ENCODE peak calls at places on chromosomes 6 and 20, in ten cellular contexts. B, A, V, U, T, D, L, S, F and X are unnamed samples.

GRCh38 chr6:137589067-137589848 is 95.1 kb upstream of the OLIG3 start:
- DNase-seq in B (peak), A (peak), V (peak), U (no peak), T (peak), D (peak), L (peak), S (no peak), F (no peak), X (peak)

GRCh38 chr20:20065366-20065765 is 13.0 kb downstream of the CFAP61 start:
- DNase-seq in B (no peak), A (no peak), V (no peak), U (no peak), T (no peak), D (no peak), L (no peak), S (no peak), F (no peak), X (no peak)

GRCh38 chr6:33172307-33173227 is 19.7 kb downstream of the COL11A2 start:
- DNase-seq in B (no peak), A (peak), V (peak), U (no peak), T (no peak), D (peak), L (no peak), S (no peak), F (no peak), X (no peak)

GRCh38 chr6:129485746-129486145 is 224.2 kb downstream of the ARHGAP18 start:
- DNase-seq in B (no peak), A (no peak), V (no peak), U (no peak), T (no peak), D (no peak), L (no peak), S (no peak), F (no peak), X (no peak)

GRCh38 chr6:105994522-105995402 is 91.4 kb upstream of the PRDM1 start:
- DNase-seq in B (peak), A (peak), V (peak), U (peak), T (no peak), D (peak), L (peak), S (no peak), F (no peak), X (peak)

GRCh38 chr6:61210549-61210948 is 1075.5 kb downstream of the KHDRBS2 start:
- DNase-seq in B (no peak), A (no peak), V (no peak), U (no peak), T (no peak), D (no peak), L (no peak), S (no peak), F (no peak), X (no peak)

GRCh38 chr6:14822012-14822553 is 423.8 kb upstream of the JARID2 start:
- DNase-seq in B (no peak), A (no peak), V (no peak), U (no peak), T (no peak), D (no peak), L (no peak), S (no peak), F (no peak), X (no peak)

GRCh38 chr6:137291441-137291840 is 72.3 kb upstream of the IFNGR1 start:
- DNase-seq in B (no peak), A (peak), V (peak), U (no peak), T (no peak), D (no peak), L (no peak), S (no peak), F (no peak), X (peak)

GRCh38 chr20:10857362-10858070 is 183.7 kb upstream of the JAG1 start:
- DNase-seq in B (no peak), A (peak), V (peak), U (no peak), T (no peak), D (no peak), L (no peak), S (no peak), F (peak), X (no peak)

GRCh38 chr6:45532626-45533258 is 155.0 kb upstream of the SUPT3H start:
- DNase-seq in B (no peak), A (peak), V (peak), U (no peak), T (no peak), D (no peak), L (no peak), S (no peak), F (no peak), X (no peak)

GRCh38 chr6:33950891-33951889 is 147.4 kb upstream of the MLN start:
- DNase-seq in B (no peak), A (no peak), V (no peak), U (peak), T (no peak), D (no peak), L (no peak), S (no peak), F (no peak), X (no peak)

GRCh38 chr6:35318200-35318844 is 20.7 kb downstream of the DEF6 start:
- DNase-seq in B (no peak), A (peak), V (peak), U (peak), T (peak), D (peak), L (peak), S (peak), F (peak), X (peak)

GRCh38 chr6:128806274-128806673 is 76.7 kb upstream of the LAMA2 start:
- DNase-seq in B (no peak), A (peak), V (no peak), U (no peak), T (no peak), D (no peak), L (no peak), S (no peak), F (no peak), X (no peak)

GRCh38 chr6:158608221-158608620 is 36.3 kb downstream of the DYNLT1 start:
- DNase-seq in B (no peak), A (no peak), V (no peak), U (no peak), T (no peak), D (no peak), L (no peak), S (no peak), F (no peak), X (no peak)

GRCh38 chr6:149231786-149232185 is 85.7 kb upstream of the TAB2 start:
- DNase-seq in B (no peak), A (peak), V (no peak), U (no peak), T (no peak), D (no peak), L (no peak), S (no peak), F (no peak), X (no peak)

GRCh38 chr20:44730441-44730840 is 15.2 kb upstream of the KCNK15 start:
- DNase-seq in B (no peak), A (peak), V (peak), U (no peak), T (no peak), D (no peak), L (no peak), S (no peak), F (no peak), X (no peak)

GRCh38 chr6:158002951-158003853 is 21.5 kb downstream of the SYNJ2 start:
- DNase-seq in B (no peak), A (peak), V (peak), U (no peak), T (no peak), D (no peak), L (no peak), S (peak), F (no peak), X (no peak)

GRCh38 chr6:106318851-106319250 is 6.7 kb downstream of the ATG5 start:
- DNase-seq in B (no peak), A (no peak), V (no peak), U (no peak), T (no peak), D (no peak), L (no peak), S (no peak), F (no peak), X (no peak)

GRCh38 chr6:110826236-110827129 is 11.2 kb upstream of the CDK19 start:
- DNase-seq in B (no peak), A (no peak), V (no peak), U (no peak), T (no peak), D (no peak), L (no peak), S (no peak), F (no peak), X (no peak)

GRCh38 chr20:23242556-23243180 is 107.9 kb upstream of the NXT1 start:
- DNase-seq in B (no peak), A (no peak), V (no peak), U (no peak), T (no peak), D (no peak), L (no peak), S (no peak), F (no peak), X (no peak)

GRCh38 chr20:63556873-63557478 is 3.0 kb downstream of the FNDC11 start:
- DNase-seq in B (no peak), A (no peak), V (no peak), U (no peak), T (no peak), D (no peak), L (no peak), S (no peak), F (no peak), X (no peak)

GRCh38 chr6:170294813-170295518 is 4.1 kb upstream of the DLL1 start:
- DNase-seq in B (no peak), A (no peak), V (no peak), U (no peak), T (no peak), D (no peak), L (no peak), S (no peak), F (no peak), X (no peak)

GRCh38 chr6:127566671-127567070 is 10.3 kb upstream of the C6orf58 start:
- DNase-seq in B (no peak), A (no peak), V (no peak), U (no peak), T (no peak), D (no peak), L (no peak), S (no peak), F (no peak), X (no peak)

GRCh38 chr6:104019075-104019474 is 840.6 kb downstream of the HACE1 start:
- DNase-seq in B (no peak), A (no peak), V (no peak), U (no peak), T (no peak), D (no peak), L (no peak), S (no peak), F (no peak), X (no peak)

GRCh38 chr20:42123981-42124473 is 505.9 kb upstream of the CHD6 start:
- DNase-seq in B (no peak), A (no peak), V (no peak), U (no peak), T (no peak), D (no peak), L (no peak), S (no peak), F (no peak), X (no peak)

GRCh38 chr6:42118162-42119001 is 24.0 kb downstream of the C6orf132 start:
- DNase-seq in B (no peak), A (peak), V (no peak), U (no peak), T (no peak), D (no peak), L (peak), S (no peak), F (peak), X (peak)

GRCh38 chr6:40719671-40720374 is 132.7 kb upstream of the LRFN2 start:
- DNase-seq in B (no peak), A (peak), V (peak), U (no peak), T (no peak), D (peak), L (no peak), S (no peak), F (no peak), X (no peak)

GRCh38 chr20:53749499-53749898 is 155.9 kb upstream of the ZNF217 start:
- DNase-seq in B (no peak), A (no peak), V (no peak), U (no peak), T (no peak), D (no peak), L (no peak), S (no peak), F (no peak), X (no peak)

GRCh38 chr20:9015984-9016324 is 52.9 kb upstream of the PLCB4 start:
- DNase-seq in B (no peak), A (peak), V (no peak), U (no peak), T (no peak), D (no peak), L (no peak), S (no peak), F (no peak), X (no peak)

GRCh38 chr6:134436950-134437349 is 119.0 kb upstream of the SGK1 start:
- DNase-seq in B (no peak), A (peak), V (no peak), U (no peak), T (no peak), D (no peak), L (no peak), S (no peak), F (no peak), X (no peak)

GRCh38 chr20:22453244-22454080 is 130.9 kb downstream of the FOXA2 start:
- DNase-seq in B (no peak), A (peak), V (no peak), U (no peak), T (no peak), D (no peak), L (no peak), S (no peak), F (peak), X (peak)

GRCh38 chr6:127202676-127203075 is 64.0 kb upstream of the RNF146 start:
- DNase-seq in B (no peak), A (no peak), V (no peak), U (no peak), T (no peak), D (no peak), L (no peak), S (no peak), F (no peak), X (no peak)

GRCh38 chr20:7849675-7850074 is 90.6 kb downstream of the HAO1 start:
- DNase-seq in B (no peak), A (no peak), V (no peak), U (no peak), T (no peak), D (no peak), L (no peak), S (no peak), F (no peak), X (no peak)

GRCh38 chr6:169568314-169569087 is 133.3 kb downstream of the WDR27 start:
- DNase-seq in B (no peak), A (no peak), V (no peak), U (no peak), T (no peak), D (no peak), L (no peak), S (no peak), F (no peak), X (no peak)

GRCh38 chr20:25197173-25197869 is 1.8 kb downstream of the ENTPD6 start:
- DNase-seq in B (no peak), A (no peak), V (no peak), U (no peak), T (no peak), D (no peak), L (no peak), S (no peak), F (peak), X (no peak)

GRCh38 chr20:6768228-6769185 is 1.0 kb downstream of the BMP2 start:
- DNase-seq in B (no peak), A (peak), V (peak), U (peak), T (no peak), D (peak), L (peak), S (peak), F (peak), X (peak)

GRCh38 chr20:51529027-51529749 is 13.3 kb downstream of the NFATC2 start:
- DNase-seq in B (no peak), A (peak), V (peak), U (no peak), T (no peak), D (no peak), L (no peak), S (no peak), F (no peak), X (no peak)

GRCh38 chr6:72623808-72624207 is 1.9 kb downstream of the KCNQ5 start:
- DNase-seq in B (no peak), A (peak), V (no peak), U (no peak), T (no peak), D (no peak), L (no peak), S (no peak), F (no peak), X (no peak)

GRCh38 chr6:28772480-28773381 is 151.1 kb downstream of the TRIM27 start:
- DNase-seq in B (no peak), A (no peak), V (no peak), U (no peak), T (no peak), D (peak), L (no peak), S (no peak), F (no peak), X (no peak)

GRCh38 chr6:28769626-28770402 is 154.0 kb downstream of the TRIM27 start:
- DNase-seq in B (no peak), A (peak), V (peak), U (no peak), T (no peak), D (peak), L (no peak), S (no peak), F (no peak), X (no peak)

GRCh38 chr6:28770732-28771131 is 153.1 kb downstream of the TRIM27 start:
- DNase-seq in B (no peak), A (no peak), V (no peak), U (no peak), T (no peak), D (no peak), L (no peak), S (no peak), F (no peak), X (no peak)

GRCh38 chr6:28774292-28775051 is 149.3 kb downstream of the TRIM27 start:
- DNase-seq in B (no peak), A (no peak), V (no peak), U (no peak), T (no peak), D (no peak), L (no peak), S (no peak), F (no peak), X (no peak)

GRCh38 chr6:28771401-28772267 is 152.2 kb downstream of the TRIM27 start:
- DNase-seq in B (no peak), A (no peak), V (no peak), U (no peak), T (no peak), D (peak), L (no peak), S (no peak), F (no peak), X (no peak)
- TF ChIP-seq CTCF in B (no peak), A (no peak), V (no peak), U (no peak), T (no peak), D (peak), L (no peak), S (no peak), F (no peak), X (no peak)

DNA sequence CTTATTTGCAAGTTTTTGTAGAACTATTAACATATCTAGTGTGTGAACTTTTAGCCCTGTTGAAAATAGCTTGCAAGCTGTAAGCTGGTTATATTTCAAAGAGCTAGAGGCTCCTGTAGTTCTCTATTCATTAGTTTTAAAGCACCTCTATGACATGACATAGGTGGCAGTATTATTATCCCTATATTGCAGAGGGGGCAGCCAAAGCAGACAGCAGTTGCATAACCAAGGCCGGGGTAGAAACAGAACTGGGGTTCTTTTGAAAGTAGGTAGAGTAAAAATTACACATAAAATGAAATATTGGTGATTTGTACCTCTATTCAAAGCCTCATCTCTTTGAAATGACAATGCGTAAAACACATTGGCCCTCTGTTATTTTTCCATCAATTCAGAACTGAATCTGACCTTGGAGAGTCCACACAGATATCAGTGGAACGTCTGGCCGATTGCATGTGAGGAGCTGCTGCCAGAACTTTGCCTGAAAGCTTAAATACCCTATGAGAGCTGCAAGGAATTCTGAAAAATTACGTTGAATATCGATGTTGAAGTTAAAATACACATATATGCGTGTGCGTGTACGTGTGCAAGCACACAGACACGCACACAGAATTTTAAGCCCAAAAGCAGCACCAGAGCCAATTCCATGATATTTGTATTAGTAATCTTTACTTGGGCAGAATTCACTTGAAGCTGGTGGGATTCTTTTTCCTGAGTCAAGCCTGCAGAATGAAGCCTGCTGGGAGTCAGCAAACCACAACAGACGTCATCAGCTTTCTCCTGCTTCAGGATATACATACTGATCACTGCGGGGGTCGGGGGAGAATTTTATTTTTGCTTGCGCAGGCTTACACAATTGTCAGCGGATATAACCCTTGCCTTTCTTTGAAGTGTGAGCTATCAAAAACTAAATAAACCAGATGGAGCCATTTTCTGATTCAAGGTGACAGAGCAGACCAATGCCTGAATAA is 163.2 kb downstream of the PDE7B start:
- DNase-seq in B (no peak), A (peak), V (peak), U (no peak), T (peak), D (no peak), L (no peak), S (no peak), F (no peak), X (no peak)
- H3K27ac ChIP-seq in B (no peak), A (no peak), V (peak), U (peak), T (peak), D (no peak), L (no peak), S (no peak), F (no peak), X (no peak)

GRCh38 chr6:112116215-112116614 is 28.8 kb downstream of the FAM229B start:
- DNase-seq in B (no peak), A (no peak), V (no peak), U (no peak), T (no peak), D (no peak), L (no peak), S (no peak), F (no peak), X (no peak)
- TF ChIP-seq CTCF in B (no peak), A (no peak), V (peak), U (no peak), T (no peak), D (peak), L (peak), S (no peak), F (no peak), X (no peak)

GRCh38 chr6:53939830-53940229 is 145.0 kb downstream of the LRRC1 start:
- DNase-seq in B (no peak), A (no peak), V (no peak), U (no peak), T (no peak), D (no peak), L (no peak), S (no peak), F (no peak), X (no peak)

GRCh38 chr6:53944538-53944937 is 149.7 kb downstream of the LRRC1 start:
- DNase-seq in B (no peak), A (peak), V (no peak), U (no peak), T (no peak), D (no peak), L (no peak), S (no peak), F (no peak), X (no peak)

GRCh38 chr6:53947780-53948179 is 153.0 kb downstream of the LRRC1 start:
- DNase-seq in B (no peak), A (no peak), V (no peak), U (no peak), T (no peak), D (no peak), L (no peak), S (no peak), F (no peak), X (no peak)

GRCh38 chr6:53945765-53946407 is 151.1 kb downstream of the LRRC1 start:
- DNase-seq in B (no peak), A (no peak), V (no peak), U (no peak), T (no peak), D (no peak), L (no peak), S (no peak), F (no peak), X (no peak)

GRCh38 chr6:53943410-53943809 is 148.6 kb downstream of the LRRC1 start:
- DNase-seq in B (no peak), A (peak), V (no peak), U (no peak), T (no peak), D (no peak), L (no peak), S (no peak), F (no peak), X (peak)
- H3K27ac ChIP-seq in B (no peak), A (no peak), V (no peak), U (no peak), T (no peak), D (no peak), L (no peak), S (peak), F (no peak), X (peak)

GRCh38 chr6:6803180-6803978 is 214.9 kb downstream of the LY86 start:
- DNase-seq in B (no peak), A (no peak), V (no peak), U (no peak), T (no peak), D (no peak), L (peak), S (no peak), F (no peak), X (no peak)
- TF ChIP-seq CTCF in B (no peak), A (no peak), V (no peak), U (no peak), T (no peak), D (no peak), L (no peak), S (no peak), F (no peak), X (no peak)

GRCh38 chr6:125232466-125232865 is 69.3 kb downstream of the HDDC2 start:
- DNase-seq in B (no peak), A (peak), V (no peak), U (no peak), T (no peak), D (no peak), L (no peak), S (no peak), F (no peak), X (no peak)
- H3K27ac ChIP-seq in B (no peak), A (no peak), V (no peak), U (peak), T (no peak), D (no peak), L (no peak), S (no peak), F (no peak), X (no peak)

GRCh38 chr20:3781153-3781910 is at the start of gene SPEF1:
- DNase-seq in B (no peak), A (peak), V (peak), U (peak), T (peak), D (peak), L (peak), S (peak), F (peak), X (peak)
- TF ChIP-seq CTCF in B (no peak), A (peak), V (peak), U (peak), T (peak), D (peak), L (peak), S (no peak), F (no peak), X (no peak)